ENCODE peak calls at places on chromosome X, in ten cellular contexts. Y is naive thymus-derived CD8-positive, alpha-beta T cell; O is NCI-H460; C is activated T-helper 1 cell treated with anti-CD3 and anti-CD28 coated beads, Interleukin-2, amount 50 U/mL, for 16 hours; F is iPS DF 6.9; W is GM10248; A is GM12892; X is NCI-H2029; K is EH; L is NCI-H1105. R is an unnamed sample.
A peak's percentile ranks its signal among the peaks of the same experiment; 100 is the strongest.

GRCh38 chrX:22124098-22124497 is 92.0 kb downstream of the PHEX start:
- DNase-seq in A (no peak), L (no peak), X (no peak), Y (no peak), O (no peak), K (no peak), W (no peak), C (no peak), F (no peak), R (no peak)

GRCh38 chrX:70970482-70970999 is 39.6 kb upstream of the SLC7A3 start:
- DNase-seq in A (no peak), F (no peak), C (no peak), O (peak; percentile 11), Y (no peak), L (no peak), W (peak; percentile 15), K (peak; percentile 30), X (no peak), R (no peak)

GRCh38 chrX:120823554-120823953 is 52.1 kb downstream of the CT47B1 start:
- DNase-seq in Y (no peak), C (no peak), W (no peak), O (no peak), K (no peak), F (no peak), X (no peak), L (no peak), A (no peak), R (peak; percentile 8)

GRCh38 chrX:103304705-103305104 is 6.1 kb downstream of the BEX2 start:
- DNase-seq in F (no peak), C (no peak), L (no peak), Y (no peak), W (no peak), K (no peak), A (no peak), X (no peak), O (no peak), R (no peak)

GRCh38 chrX:12013220-12013619 is 125.1 kb upstream of the FRMPD4 start:
- DNase-seq in A (no peak), K (peak; percentile 59), L (no peak), W (no peak), F (no peak), C (no peak), Y (no peak), X (no peak), O (no peak), R (peak; percentile 67)

GRCh38 chrX:39149761-39150160 is 348.5 kb downstream of the MID1IP1 start:
- DNase-seq in C (peak; percentile 26), A (no peak), K (peak; percentile 42), L (no peak), F (peak; percentile 43), W (peak; percentile 41), Y (peak; percentile 75), X (no peak), O (peak; percentile 21), R (no peak)

GRCh38 chrX:47687249-47687648 is 28.3 kb upstream of the UXT start:
- DNase-seq in Y (no peak), X (no peak), O (no peak), A (no peak), L (no peak), K (no peak), F (no peak), C (no peak), W (no peak), R (peak; percentile 7)

GRCh38 chrX:129193357-129193756 is 329.9 kb downstream of the SMARCA1 start:
- DNase-seq in F (no peak), Y (no peak), X (no peak), W (no peak), A (no peak), O (peak; percentile 78), C (no peak), K (no peak), L (peak; percentile 34), R (no peak)

GRCh38 chrX:97806238-97806637 is 922.5 kb downstream of the RPA4 start:
- DNase-seq in L (no peak), O (no peak), A (no peak), X (no peak), K (peak; percentile 73), F (no peak), Y (no peak), W (no peak), C (no peak), R (no peak)

GRCh38 chrX:22147942-22148341 is 115.8 kb downstream of the PHEX start:
- DNase-seq in W (no peak), X (no peak), Y (no peak), A (no peak), C (no peak), K (no peak), F (no peak), L (no peak), O (no peak), R (no peak)

GRCh38 chrX:40646489-40647306 is 663 bp downstream of the CXorf38 start:
- DNase-seq in L (no peak), Y (peak; percentile 62), A (peak; percentile 38), F (no peak), W (peak; percentile 42), C (peak; percentile 24), K (peak; percentile 54), O (no peak), X (no peak), R (no peak)

GRCh38 chrX:150184487-150184886 is 178.6 kb upstream of the MAMLD1 start:
- DNase-seq in A (no peak), O (no peak), C (no peak), L (no peak), X (no peak), Y (no peak), F (no peak), W (no peak), K (no peak), R (no peak)

GRCh38 chrX:15299945-15300851 is 15.2 kb downstream of the ASB11 start:
- DNase-seq in Y (no peak), A (no peak), L (no peak), C (no peak), O (peak; percentile 8), K (peak; percentile 18), X (no peak), F (no peak), W (no peak), R (peak; percentile 3)

GRCh38 chrX:29652484-29652883 is 562.9 kb upstream of the MAGEB2 start:
- DNase-seq in C (no peak), F (no peak), X (no peak), K (peak; percentile 64), O (no peak), Y (no peak), W (no peak), L (no peak), A (no peak), R (no peak)

GRCh38 chrX:40176979-40177430 is 79.2 kb upstream of the BCOR start:
- DNase-seq in A (no peak), K (peak; percentile 18), O (no peak), Y (no peak), W (no peak), L (peak; percentile 24), F (no peak), X (no peak), C (no peak), R (no peak)

GRCh38 chrX:13667940-13668339 is 15.0 kb downstream of the TCEANC start:
- DNase-seq in W (no peak), A (no peak), Y (no peak), K (no peak), C (no peak), X (no peak), L (no peak), O (no peak), F (no peak), R (no peak)

GRCh38 chrX:105711805-105712204 is 110.5 kb upstream of the NRK start:
- DNase-seq in K (no peak), X (no peak), F (no peak), W (no peak), Y (no peak), A (no peak), C (no peak), L (no peak), O (no peak), R (no peak)

GRCh38 chrX:17047224-17047623 is 100.8 kb downstream of the REPS2 start:
- DNase-seq in Y (no peak), C (no peak), W (no peak), A (no peak), L (no peak), O (no peak), F (no peak), K (no peak), X (no peak), R (no peak)

GRCh38 chrX:51894697-51895336 is 1.4 kb downstream of the MAGED1 start:
- DNase-seq in K (peak; percentile 56), L (peak; percentile 38), F (no peak), A (no peak), O (no peak), W (peak; percentile 39), Y (peak; percentile 73), X (no peak), C (no peak), R (no peak)

GRCh38 chrX:151754641-151755215 is 20.2 kb downstream of the CNGA2 start:
- DNase-seq in K (no peak), A (no peak), Y (no peak), F (no peak), X (peak; percentile 17), C (no peak), O (no peak), W (no peak), L (no peak), R (no peak)

GRCh38 chrX:107713205-107714195 is 62.1 kb downstream of the TSC22D3 start:
- DNase-seq in O (no peak), A (no peak), X (no peak), K (no peak), F (no peak), C (no peak), W (no peak), L (no peak), Y (no peak), R (no peak)

GRCh38 chrX:106954041-106954440 is 33.8 kb downstream of the CLDN2 start:
- DNase-seq in X (no peak), O (no peak), A (no peak), W (no peak), K (no peak), L (no peak), Y (no peak), C (no peak), F (no peak), R (no peak)

GRCh38 chrX:20046864-20047263 is 56.0 kb upstream of the BCLAF3 start:
- DNase-seq in Y (no peak), X (no peak), K (no peak), W (no peak), L (no peak), A (no peak), O (no peak), F (no peak), C (no peak), R (no peak)

GRCh38 chrX:17046478-17047097 is 100.1 kb downstream of the REPS2 start:
- DNase-seq in X (peak; percentile 61), L (peak; percentile 60), A (peak; percentile 5), O (peak; percentile 68), Y (peak; percentile 63), F (peak; percentile 35), W (peak; percentile 43), C (peak; percentile 1), K (peak; percentile 59), R (peak; percentile 29)

GRCh38 chrX:44971674-44972073 is 98.7 kb downstream of the KDM6A start:
- DNase-seq in A (no peak), W (no peak), O (no peak), K (no peak), F (no peak), C (no peak), X (no peak), L (no peak), Y (no peak), R (no peak)

GRCh38 chrX:53373307-53373706 is 49.1 kb downstream of the SMC1A start:
- DNase-seq in O (no peak), C (no peak), L (no peak), K (no peak), W (no peak), F (no peak), A (no peak), X (no peak), Y (no peak), R (peak; percentile 0)

GRCh38 chrX:7132335-7133035 is 15.0 kb upstream of the STS start:
- DNase-seq in A (no peak), K (peak; percentile 87), Y (no peak), C (no peak), L (no peak), O (peak; percentile 63), F (no peak), W (no peak), X (peak; percentile 10), R (peak; percentile 31)

GRCh38 chrX:53587795-53588194 is 98.7 kb downstream of the HUWE1 start:
- DNase-seq in W (no peak), X (no peak), K (no peak), C (no peak), Y (no peak), F (no peak), A (no peak), L (no peak), O (no peak), R (no peak)